ENCODE peak calls at places on chromosome 12, in ten cellular contexts. L is mesenchymal stem cell; Q is KG1; O is KBM-7; K is esophagus squamous epithelium; X is GM19239; A is kidney; M is stimulated activated CD8-positive, alpha-beta memory T cell treated with anti-CD3 and anti-CD28 coated beads, Interleukin-2, amount 100 ng/mL, for 1 hour; R is GM04503; D is stimulated activated naive CD4-positive, alpha-beta T cell treated with Interleukin-2 at 50 U/mL for 16 hours. W is an unnamed sample.

GRCh38 chr12:75087656-75088055 is 122.0 kb downstream of the KCNC2 start:
- DNase-seq in L (no peak), Q (no peak), O (no peak), K (no peak), X (no peak), A (no peak), M (no peak), R (no peak), D (no peak), W (no peak)

GRCh38 chr12:103677341-103677740 is 90.3 kb downstream of the STAB2 start:
- DNase-seq in L (no peak), Q (no peak), O (no peak), K (no peak), X (no peak), A (no peak), M (no peak), R (no peak), D (no peak), W (no peak)

GRCh38 chr12:34397591-34398365 is 375.5 kb downstream of the ALG10 start:
- DNase-seq in L (no peak), Q (no peak), O (no peak), K (no peak), X (no peak), A (peak; percentile 40), M (no peak), R (no peak), D (no peak), W (no peak)

GRCh38 chr12:117882181-117882580 is 86.6 kb downstream of the KSR2 start:
- DNase-seq in L (no peak), Q (no peak), O (no peak), K (no peak), X (no peak), A (no peak), M (no peak), R (no peak), D (no peak), W (no peak)

GRCh38 chr12:95164656-95165055 is 52.6 kb downstream of the FGD6 start:
- DNase-seq in L (no peak), Q (no peak), O (no peak), K (no peak), X (no peak), A (no peak), M (no peak), R (no peak), D (no peak), W (no peak)

GRCh38 chr12:56197921-56198635 is 8.8 kb upstream of the SMARCC2 start:
- DNase-seq in L (no peak), Q (no peak), O (no peak), K (no peak), X (no peak), A (no peak), M (no peak), R (no peak), D (no peak), W (no peak)

GRCh38 chr12:120125792-120126634 is 9.5 kb upstream of the RAB35 start:
- DNase-seq in L (peak; percentile 29), Q (no peak), O (no peak), K (no peak), X (no peak), A (no peak), M (no peak), R (no peak), D (peak; percentile 14), W (no peak)

GRCh38 chr12:91496337-91496736 is 313.7 kb upstream of the DCN start:
- DNase-seq in L (no peak), Q (no peak), O (no peak), K (no peak), X (no peak), A (no peak), M (no peak), R (no peak), D (no peak), W (no peak)

GRCh38 chr12:38144601-38145436 is 171.8 kb upstream of the ALG10B start:
- DNase-seq in L (no peak), Q (no peak), O (no peak), K (no peak), X (no peak), A (no peak), M (no peak), R (no peak), D (no peak), W (no peak)

W was measured in germinal center.